ENCODE peak calls at places on chromosomes 1 and 21, in nine cellular contexts. X, Z, D, E, K, J, V, S and U are unnamed samples.

GRCh38 chr1:177170756-177171535 is at the start of gene BRINP2:
- DNase-seq in X (no peak), Z (peak), D (peak), E (no peak), K (peak), J (peak), V (peak), S (peak), U (peak)

GRCh38 chr1:204828352-204828850 is 42.3 kb upstream of the NFASC start:
- DNase-seq in X (peak), Z (peak), D (peak), E (peak), K (peak), J (peak), V (peak), S (peak), U (peak)

GRCh38 chr1:23727362-23727811 is 15.9 kb upstream of the ELOA start:
- DNase-seq in X (peak), Z (no peak), D (no peak), E (no peak), K (peak), J (no peak), V (no peak), S (no peak), U (no peak)

GRCh38 chr1:230681599-230681998 is 32.3 kb downstream of the AGT start:
- DNase-seq in X (peak), Z (peak), D (peak), E (peak), K (no peak), J (peak), V (peak), S (peak), U (peak)

GRCh38 chr1:212186427-212187207 is 98.6 kb upstream of the PPP2R5A start:
- DNase-seq in X (no peak), Z (no peak), D (no peak), E (no peak), K (no peak), J (no peak), V (no peak), S (peak), U (no peak)

GRCh38 chr1:30514945-30515344 is 208.4 kb downstream of the MATN1 start:
- DNase-seq in X (no peak), Z (no peak), D (no peak), E (no peak), K (peak), J (no peak), V (no peak), S (no peak), U (no peak)

GRCh38 chr1:45012639-45013278 is 705 bp downstream of the UROD start:
- DNase-seq in X (peak), Z (peak), D (peak), E (peak), K (peak), J (peak), V (peak), S (peak), U (peak)

GRCh38 chr1:56577859-56578663 is 1.3 kb downstream of the PLPP3 start:
- DNase-seq in X (no peak), Z (peak), D (peak), E (peak), K (peak), J (peak), V (peak), S (no peak), U (peak)

GRCh38 chr21:34803792-34804440 is 135.1 kb downstream of the CLIC6 start:
- DNase-seq in X (no peak), Z (no peak), D (no peak), E (no peak), K (no peak), J (no peak), V (no peak), S (no peak), U (no peak)

GRCh38 chr1:11628767-11629166 is 25.5 kb downstream of the FBXO2 start:
- DNase-seq in X (no peak), Z (no peak), D (no peak), E (no peak), K (no peak), J (no peak), V (no peak), S (no peak), U (no peak)

GRCh38 chr21:44966135-44967081 is 26.6 kb downstream of the SLX9 start:
- DNase-seq in X (no peak), Z (no peak), D (peak), E (no peak), K (peak), J (no peak), V (no peak), S (no peak), U (peak)

GRCh38 chr1:228953207-228953606 is 217.9 kb downstream of the RHOU start:
- DNase-seq in X (no peak), Z (no peak), D (no peak), E (no peak), K (no peak), J (no peak), V (no peak), S (no peak), U (no peak)